ENCODE peak calls at places on chromosomes 13 and 19, in ten cellular contexts. I, B, J, G, U, R, H, Q, N and E are unnamed samples.

GRCh38 chr19:5058456-5059190 is 89.7 kb downstream of the KDM4B start:
- DNase-seq in I (no peak), B (no peak), J (no peak), G (no peak), U (no peak), R (no peak), H (no peak), Q (no peak), N (no peak), E (no peak)

GRCh38 chr13:67303661-67304333 is 73.7 kb upstream of the PCDH9 start:
- DNase-seq in I (no peak), B (no peak), J (no peak), G (no peak), U (no peak), R (no peak), H (peak), Q (no peak), N (no peak), E (no peak)

GRCh38 chr13:66519259-66519658 is 710.9 kb downstream of the PCDH9 start:
- DNase-seq in I (no peak), B (no peak), J (no peak), G (no peak), U (no peak), R (no peak), H (no peak), Q (no peak), N (no peak), E (no peak)

GRCh38 chr13:72061613-72062012 is 194.6 kb upstream of the DACH1 start:
- DNase-seq in I (no peak), B (no peak), J (no peak), G (no peak), U (no peak), R (no peak), H (no peak), Q (no peak), N (no peak), E (no peak)

GRCh38 chr19:8335343-8336071 is 7.6 kb downstream of the KANK3 start:
- DNase-seq in I (no peak), B (no peak), J (peak), G (no peak), U (no peak), R (no peak), H (no peak), Q (no peak), N (no peak), E (no peak)

GRCh38 chr13:70874646-70875045 is 766.4 kb upstream of the KLHL1 start:
- DNase-seq in I (no peak), B (no peak), J (no peak), G (no peak), U (no peak), R (no peak), H (no peak), Q (peak), N (no peak), E (no peak)

GRCh38 chr13:59479629-59480028 is 684.1 kb downstream of the DIAPH3 start:
- DNase-seq in I (no peak), B (no peak), J (no peak), G (no peak), U (no peak), R (no peak), H (no peak), Q (no peak), N (no peak), E (no peak)

GRCh38 chr19:42280761-42281174 is 11.7 kb downstream of the CIC start:
- DNase-seq in I (no peak), B (no peak), J (peak), G (peak), U (peak), R (no peak), H (no peak), Q (no peak), N (no peak), E (no peak)

GRCh38 chr13:38979891-38980627 is 10.6 kb downstream of the STOML3 start:
- DNase-seq in I (no peak), B (peak), J (peak), G (peak), U (peak), R (no peak), H (no peak), Q (no peak), N (no peak), E (peak)

GRCh38 chr19:15353908-15354307 is 21.6 kb upstream of the BRD4 start:
- DNase-seq in I (no peak), B (no peak), J (no peak), G (no peak), U (no peak), R (no peak), H (no peak), Q (no peak), N (no peak), E (no peak)

GRCh38 chr19:27774827-27775226 is 1438.1 kb downstream of the UQCRFS1 start:
- DNase-seq in I (no peak), B (no peak), J (no peak), G (no peak), U (no peak), R (no peak), H (no peak), Q (peak), N (no peak), E (no peak)

GRCh38 chr13:28718538-28719226 is at the start of gene SLC46A3:
- DNase-seq in I (peak), B (peak), J (peak), G (peak), U (peak), R (peak), H (peak), Q (peak), N (peak), E (peak)
- TF ChIP-seq CTCF in I (no peak), B (no peak), J (no peak), G (no peak), U (no peak), R (no peak), H (peak), Q (no peak), N (peak), E (peak)

DNA sequence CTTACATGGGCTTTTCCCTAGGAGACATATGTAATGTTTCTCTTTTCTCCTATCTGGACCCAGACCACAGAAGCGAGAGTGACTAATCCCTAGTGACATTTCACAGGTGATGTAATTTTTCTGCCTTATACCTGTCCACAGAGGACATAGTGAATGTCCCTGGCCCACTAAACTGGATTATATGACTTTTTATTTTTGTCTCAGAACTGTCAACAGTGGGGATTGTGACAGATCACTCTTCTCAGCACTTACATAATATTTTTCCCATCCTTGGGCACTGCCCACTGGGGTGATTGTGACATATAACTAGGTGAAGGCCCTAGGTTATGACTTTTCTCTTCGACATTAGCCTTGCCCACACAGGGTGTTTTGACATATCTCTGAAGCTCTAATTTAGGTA is 7.9 kb upstream of the ZNF726 start:
- DNase-seq in I (no peak), B (no peak), J (no peak), G (no peak), U (no peak), R (no peak), H (no peak), Q (no peak), N (no peak), E (no peak)
- TF ChIP-seq CTCF in I (no peak), B (no peak), J (no peak), G (no peak), U (no peak), R (no peak), H (no peak), Q (no peak), N (no peak), E (no peak)

GRCh38 chr13:50529154-50529882 is 314.2 kb downstream of the DLEU7 start:
- DNase-seq in I (peak), B (peak), J (peak), G (peak), U (peak), R (peak), H (peak), Q (no peak), N (no peak), E (no peak)

GRCh38 chr13:50537029-50537428 is 306.5 kb downstream of the DLEU7 start:
- DNase-seq in I (no peak), B (no peak), J (no peak), G (no peak), U (no peak), R (no peak), H (peak), Q (no peak), N (no peak), E (no peak)

GRCh38 chr13:50535050-50535449 is 308.4 kb downstream of the DLEU7 start:
- DNase-seq in I (no peak), B (no peak), J (no peak), G (no peak), U (no peak), R (no peak), H (no peak), Q (no peak), N (no peak), E (no peak)

GRCh38 chr13:50527612-50528509 is 315.6 kb downstream of the DLEU7 start:
- DNase-seq in I (no peak), B (no peak), J (no peak), G (no peak), U (no peak), R (no peak), H (peak), Q (peak), N (no peak), E (no peak)

DNA sequence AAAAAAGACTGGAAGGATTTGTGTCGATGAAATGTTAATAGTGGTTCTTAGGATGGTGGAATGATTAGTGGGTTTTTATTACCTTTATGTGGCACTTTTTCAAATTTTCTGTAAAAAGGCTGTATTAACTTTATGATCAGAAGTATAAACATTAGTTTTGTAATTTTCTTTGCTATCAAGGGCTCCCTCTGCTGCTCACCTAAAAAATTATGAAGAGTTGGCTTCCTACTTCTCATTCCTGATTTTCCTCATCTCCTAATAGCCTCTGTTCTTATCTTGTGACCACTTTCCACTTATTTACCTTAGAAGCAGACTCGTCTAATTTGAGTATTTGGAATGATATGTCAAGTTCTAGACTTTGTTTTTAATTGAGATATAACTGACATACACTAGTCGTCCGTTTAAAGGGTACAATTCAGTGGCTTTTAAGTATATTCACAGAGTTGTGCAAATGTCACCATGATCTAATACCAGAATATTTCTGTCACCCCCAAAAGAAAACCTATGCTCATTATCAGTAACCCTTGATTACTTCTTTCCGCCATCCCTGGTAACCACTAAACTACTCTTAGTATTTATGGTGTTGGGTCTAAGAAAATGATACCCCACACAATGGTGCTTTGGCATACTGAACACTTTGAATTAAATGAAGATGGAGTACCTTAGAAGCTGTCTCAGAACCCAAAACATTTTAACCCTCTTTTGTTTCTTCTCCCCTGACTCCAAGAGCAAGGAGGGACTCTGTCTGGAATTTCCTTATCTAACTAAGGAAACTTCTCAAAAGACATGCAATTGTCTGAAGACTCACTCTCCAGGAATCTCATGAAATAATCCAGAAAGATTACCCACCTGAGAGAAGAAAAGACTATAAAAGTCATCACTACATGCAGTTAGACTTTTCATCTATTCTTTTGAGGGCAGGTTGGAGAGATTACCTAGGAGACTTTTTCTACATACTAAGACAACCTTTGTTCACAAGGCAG is 311.3 kb downstream of the DLEU7 start:
- DNase-seq in I (no peak), B (no peak), J (no peak), G (no peak), U (no peak), R (no peak), H (peak), Q (no peak), N (no peak), E (no peak)
- TF ChIP-seq CTCF in I (peak), B (peak), J (peak), G (peak), U (peak), R (peak), H (peak), Q (no peak), N (peak), E (peak)

GRCh38 chr19:33621811-33622504 is at the start of gene CHST8:
- DNase-seq in I (no peak), B (peak), J (peak), G (no peak), U (peak), R (peak), H (peak), Q (no peak), N (peak), E (peak)
- TF ChIP-seq CTCF in I (no peak), B (no peak), J (no peak), G (no peak), U (no peak), R (no peak), H (no peak), Q (no peak), N (no peak), E (no peak)

GRCh38 chr13:55999709-56000108 is 1141.0 kb upstream of the PRR20A start:
- DNase-seq in I (no peak), B (peak), J (peak), G (no peak), U (no peak), R (no peak), H (no peak), Q (no peak), N (no peak), E (no peak)
- TF ChIP-seq CTCF in I (peak), B (no peak), J (no peak), G (no peak), U (no peak), R (no peak), H (no peak), Q (no peak), N (peak), E (peak)